ENCODE peak calls at places on chromosome 16, in six cellular contexts. N is fibroblast of the aortic adventitia; Z is substantia nigra; B is hypothalamus; X is effector CD4-positive, alpha-beta T cell; M is NCI-H1436. Y is an unnamed sample.

GRCh38 chr16:17395849-17396480 is 74.8 kb downstream of the XYLT1 start:
- DNase-seq in Z (no peak), N (peak), M (no peak), B (no peak), X (no peak), Y (no peak)

GRCh38 chr16:51407199-51407598 is 256.1 kb upstream of the SALL1 start:
- DNase-seq in N (no peak), B (no peak), Z (no peak), X (no peak), M (no peak), Y (no peak)

GRCh38 chr16:75497558-75497957 is 2.3 kb upstream of the CHST6 start:
- DNase-seq in N (no peak), B (no peak), Z (no peak), M (no peak), X (no peak), Y (no peak)

GRCh38 chr16:709651-710499 is 4.3 kb upstream of the FBXL16 start:
- DNase-seq in X (no peak), N (peak), B (peak), Z (peak), M (peak), Y (peak)

GRCh38 chr16:53982631-53983042 is 278.7 kb downstream of the FTO start:
- DNase-seq in M (no peak), B (no peak), X (no peak), N (no peak), Z (no peak), Y (no peak)

GRCh38 chr16:74577882-74578366 is 29.0 kb downstream of the GLG1 start:
- DNase-seq in Z (no peak), X (no peak), M (no peak), N (peak), B (no peak), Y (no peak)

GRCh38 chr16:85947511-85948509 is 48.8 kb downstream of the IRF8 start:
- DNase-seq in Z (no peak), M (no peak), N (no peak), B (no peak), X (no peak), Y (no peak)

GRCh38 chr16:65124596-65124995 is 2.7 kb upstream of the CDH11 start:
- DNase-seq in X (no peak), B (no peak), Z (no peak), M (no peak), N (no peak), Y (no peak)

GRCh38 chr16:80804061-80804450 is 342 bp downstream of the CDYL2 start:
- DNase-seq in Z (no peak), X (peak), N (peak), M (no peak), B (peak), Y (peak)

GRCh38 chr16:57639172-57639571 is 10.7 kb downstream of the ADGRG1 start:
- DNase-seq in X (no peak), N (no peak), B (peak), M (peak), Z (peak), Y (peak)

Y was measured in caudate nucleus.